ENCODE peak calls at places on chromosomes 13 and 19, in eight cellular contexts. K is B cell, X is KBM-7, G is lower lobe of right lung, N is HCT116, Q is GOT3, I is A549, F is neural progenitor cell. Z is an unnamed sample.
A peak's percentile ranks its signal among the peaks of the same experiment; 100 is the strongest.

GRCh38 chr19:9535934-9536333 is 2.5 kb downstream of the ZNF426 start:
- DNase-seq in K (no peak), X (no peak), G (no peak), N (no peak), Q (no peak), I (no peak), F (no peak), Z (no peak)

GRCh38 chr19:48329167-48329891 is 4.0 kb downstream of the EMP3 start:
- DNase-seq in K (peak; percentile 48), X (no peak), G (no peak), N (no peak), Q (no peak), I (no peak), F (no peak), Z (peak; percentile 49)

GRCh38 chr19:37467608-37468090 is 405 bp upstream of the ZNF569 start:
- DNase-seq in K (no peak), X (no peak), G (no peak), N (no peak), Q (peak; percentile 25), I (no peak), F (no peak), Z (no peak)

GRCh38 chr13:33649212-33649917 is 168.6 kb upstream of the RFC3 start:
- DNase-seq in K (no peak), X (no peak), G (no peak), N (no peak), Q (no peak), I (no peak), F (no peak), Z (no peak)

GRCh38 chr19:3516675-3517207 is 10.6 kb downstream of the FZR1 start:
- DNase-seq in K (peak; percentile 73), X (no peak), G (no peak), N (no peak), Q (no peak), I (no peak), F (no peak), Z (peak; percentile 58)

GRCh38 chr13:78881746-78882145 is 222.8 kb upstream of the OBI1 start:
- DNase-seq in K (no peak), X (no peak), G (no peak), N (no peak), Q (no peak), I (no peak), F (no peak), Z (no peak)

GRCh38 chr13:28609936-28610335 is 49.0 kb upstream of the POMP start:
- DNase-seq in K (no peak), X (no peak), G (no peak), N (no peak), Q (no peak), I (no peak), F (no peak), Z (no peak)

GRCh38 chr13:42847891-42848663 is 66.7 kb downstream of the FAM216B start:
- DNase-seq in K (no peak), X (no peak), G (no peak), N (no peak), Q (no peak), I (no peak), F (no peak), Z (no peak)

GRCh38 chr19:17510220-17510993 is 1.0 kb upstream of the PGLS start:
- DNase-seq in K (no peak), X (peak; percentile 38), G (no peak), N (no peak), Q (no peak), I (no peak), F (no peak), Z (no peak)

GRCh38 chr13:106376411-106377112 is 158.9 kb downstream of the EFNB2 start:
- DNase-seq in K (no peak), X (peak; percentile 18), G (peak; percentile 49), N (peak; percentile 86), Q (no peak), I (peak; percentile 17), F (no peak), Z (no peak)

GRCh38 chr13:35848316-35848715 is 282.9 kb downstream of the DCLK1 start:
- DNase-seq in K (no peak), X (no peak), G (no peak), N (no peak), Q (no peak), I (no peak), F (no peak), Z (no peak)

GRCh38 chr19:19105365-19106060 is 32.8 kb downstream of the TMEM161A start:
- DNase-seq in K (no peak), X (no peak), G (no peak), N (peak; percentile 53), Q (no peak), I (peak; percentile 48), F (peak; percentile 94), Z (peak; percentile 69)

GRCh38 chr19:5018224-5019015 is 49.5 kb downstream of the KDM4B start:
- DNase-seq in K (no peak), X (no peak), G (no peak), N (no peak), Q (no peak), I (no peak), F (no peak), Z (no peak)

GRCh38 chr13:99028890-99029289 is 51.0 kb upstream of the DOCK9 start:
- DNase-seq in K (no peak), X (no peak), G (no peak), N (no peak), Q (no peak), I (no peak), F (peak; percentile 16), Z (no peak)

GRCh38 chr13:107845911-107846310 is 369.4 kb downstream of the LIG4 start:
- DNase-seq in K (no peak), X (no peak), G (no peak), N (no peak), Q (no peak), I (no peak), F (no peak), Z (no peak)

GRCh38 chr13:27971236-27971645 is 2.1 kb upstream of the CDX2 start:
- DNase-seq in K (no peak), X (no peak), G (no peak), N (no peak), Q (no peak), I (no peak), F (peak; percentile 95), Z (peak; percentile 81)

GRCh38 chr19:39129116-39129515 is 3.5 kb downstream of the PAK4 start:
- DNase-seq in K (no peak), X (no peak), G (no peak), N (no peak), Q (no peak), I (no peak), F (no peak), Z (no peak)

GRCh38 chr19:49150106-49150943 is 4.9 kb downstream of the HRC start:
- DNase-seq in K (no peak), X (peak; percentile 91), G (peak; percentile 87), N (peak; percentile 76), Q (no peak), I (peak; percentile 91), F (peak; percentile 94), Z (peak; percentile 93)

GRCh38 chr19:1133471-1133929 is 29.7 kb downstream of the GPX4 start:
- DNase-seq in K (peak; percentile 84), X (peak; percentile 74), G (peak; percentile 68), N (peak; percentile 34), Q (no peak), I (peak; percentile 41), F (no peak), Z (peak; percentile 79)

GRCh38 chr13:112785419-112785856 is 95.6 kb downstream of the ATP11A start:
- DNase-seq in K (peak; percentile 35), X (no peak), G (peak; percentile 38), N (no peak), Q (no peak), I (no peak), F (no peak), Z (no peak)